ENCODE peak calls at places on chromosomes 3 and 15, in eight cellular contexts. One of them, this sample, is unnamed.

GRCh38 chr3:48400824-48401433 is 28.9 kb downstream of the FBXW12 start:
- DNase-seq in AG08396: peak
- DNase-seq in A172: peak
- DNase-seq in activated T-helper 9 cell treated with anti-CD3 and anti-CD28 coated beads, Interleukin-2, amount 50 U/mL, for 16 hours: peak
- DNase-seq in suprapubic skin: peak
- DNase-seq in DMS153: peak
- DNase-seq in CD4-positive, alpha-beta memory T cell: peak
- DNase-seq in H54: peak
- DNase-seq in this sample: peak

GRCh38 chr15:54519577-54519976 is 541.3 kb downstream of the UNC13C start:
- DNase-seq in AG08396: no peak
- DNase-seq in A172: no peak
- DNase-seq in activated T-helper 9 cell treated with anti-CD3 and anti-CD28 coated beads, Interleukin-2, amount 50 U/mL, for 16 hours: no peak
- DNase-seq in suprapubic skin: no peak
- DNase-seq in DMS153: no peak
- DNase-seq in CD4-positive, alpha-beta memory T cell: no peak
- DNase-seq in H54: no peak
- DNase-seq in this sample: no peak

GRCh38 chr3:29972594-29972993 is 633.8 kb upstream of the TGFBR2 start:
- DNase-seq in AG08396: peak
- DNase-seq in A172: no peak
- DNase-seq in activated T-helper 9 cell treated with anti-CD3 and anti-CD28 coated beads, Interleukin-2, amount 50 U/mL, for 16 hours: no peak
- DNase-seq in suprapubic skin: no peak
- DNase-seq in DMS153: no peak
- DNase-seq in CD4-positive, alpha-beta memory T cell: no peak
- DNase-seq in H54: no peak
- DNase-seq in this sample: no peak

GRCh38 chr3:103385991-103386390 is 951.2 kb downstream of the ZPLD1 start:
- DNase-seq in AG08396: no peak
- DNase-seq in A172: no peak
- DNase-seq in activated T-helper 9 cell treated with anti-CD3 and anti-CD28 coated beads, Interleukin-2, amount 50 U/mL, for 16 hours: no peak
- DNase-seq in suprapubic skin: no peak
- DNase-seq in DMS153: no peak
- DNase-seq in CD4-positive, alpha-beta memory T cell: no peak
- DNase-seq in H54: no peak
- DNase-seq in this sample: no peak

GRCh38 chr15:67918205-67918861 is 78.5 kb upstream of the RNU6-1 start:
- DNase-seq in AG08396: no peak
- DNase-seq in A172: no peak
- DNase-seq in activated T-helper 9 cell treated with anti-CD3 and anti-CD28 coated beads, Interleukin-2, amount 50 U/mL, for 16 hours: no peak
- DNase-seq in suprapubic skin: no peak
- DNase-seq in DMS153: no peak
- DNase-seq in CD4-positive, alpha-beta memory T cell: no peak
- DNase-seq in H54: no peak
- DNase-seq in this sample: no peak

GRCh38 chr15:75368689-75369239 is 357 bp upstream of the MAN2C1 start:
- DNase-seq in AG08396: peak
- DNase-seq in A172: no peak
- DNase-seq in activated T-helper 9 cell treated with anti-CD3 and anti-CD28 coated beads, Interleukin-2, amount 50 U/mL, for 16 hours: no peak
- DNase-seq in suprapubic skin: no peak
- DNase-seq in DMS153: no peak
- DNase-seq in CD4-positive, alpha-beta memory T cell: no peak
- DNase-seq in H54: no peak
- DNase-seq in this sample: no peak

GRCh38 chr3:30443756-30444673 is 162.4 kb upstream of the TGFBR2 start:
- DNase-seq in AG08396: no peak
- DNase-seq in A172: peak
- DNase-seq in activated T-helper 9 cell treated with anti-CD3 and anti-CD28 coated beads, Interleukin-2, amount 50 U/mL, for 16 hours: no peak
- DNase-seq in suprapubic skin: no peak
- DNase-seq in DMS153: no peak
- DNase-seq in CD4-positive, alpha-beta memory T cell: no peak
- DNase-seq in H54: no peak
- DNase-seq in this sample: no peak

GRCh38 chr3:124221286-124221821 is 229.4 kb upstream of the ROPN1 start:
- DNase-seq in AG08396: no peak
- DNase-seq in A172: peak
- DNase-seq in activated T-helper 9 cell treated with anti-CD3 and anti-CD28 coated beads, Interleukin-2, amount 50 U/mL, for 16 hours: no peak
- DNase-seq in suprapubic skin: no peak
- DNase-seq in DMS153: peak
- DNase-seq in CD4-positive, alpha-beta memory T cell: no peak
- DNase-seq in H54: peak
- DNase-seq in this sample: no peak

GRCh38 chr3:44206862-44207652 is 34.6 kb upstream of the TOPAZ1 start:
- DNase-seq in AG08396: no peak
- DNase-seq in A172: no peak
- DNase-seq in activated T-helper 9 cell treated with anti-CD3 and anti-CD28 coated beads, Interleukin-2, amount 50 U/mL, for 16 hours: no peak
- DNase-seq in suprapubic skin: no peak
- DNase-seq in DMS153: no peak
- DNase-seq in CD4-positive, alpha-beta memory T cell: no peak
- DNase-seq in H54: no peak
- DNase-seq in this sample: no peak

GRCh38 chr3:37945803-37946530 is 44.6 kb upstream of the VILL start:
- DNase-seq in AG08396: no peak
- DNase-seq in A172: peak
- DNase-seq in activated T-helper 9 cell treated with anti-CD3 and anti-CD28 coated beads, Interleukin-2, amount 50 U/mL, for 16 hours: no peak
- DNase-seq in suprapubic skin: no peak
- DNase-seq in DMS153: no peak
- DNase-seq in CD4-positive, alpha-beta memory T cell: no peak
- DNase-seq in H54: peak
- DNase-seq in this sample: no peak

GRCh38 chr3:190038050-190038631 is 82.6 kb downstream of the P3H2 start:
- DNase-seq in AG08396: peak
- DNase-seq in A172: peak
- DNase-seq in activated T-helper 9 cell treated with anti-CD3 and anti-CD28 coated beads, Interleukin-2, amount 50 U/mL, for 16 hours: no peak
- DNase-seq in suprapubic skin: peak
- DNase-seq in DMS153: peak
- DNase-seq in CD4-positive, alpha-beta memory T cell: no peak
- DNase-seq in H54: peak
- DNase-seq in this sample: no peak

GRCh38 chr3:172711457-172711800 is 562 bp upstream of the NCEH1 start:
- DNase-seq in AG08396: peak
- DNase-seq in A172: no peak
- DNase-seq in activated T-helper 9 cell treated with anti-CD3 and anti-CD28 coated beads, Interleukin-2, amount 50 U/mL, for 16 hours: no peak
- DNase-seq in suprapubic skin: no peak
- DNase-seq in DMS153: no peak
- DNase-seq in CD4-positive, alpha-beta memory T cell: no peak
- DNase-seq in H54: peak
- DNase-seq in this sample: no peak

GRCh38 chr3:184603156-184604030 is 41.8 kb downstream of the EPHB3 start:
- DNase-seq in AG08396: peak
- DNase-seq in A172: no peak
- DNase-seq in activated T-helper 9 cell treated with anti-CD3 and anti-CD28 coated beads, Interleukin-2, amount 50 U/mL, for 16 hours: no peak
- DNase-seq in suprapubic skin: no peak
- DNase-seq in DMS153: no peak
- DNase-seq in CD4-positive, alpha-beta memory T cell: no peak
- DNase-seq in H54: no peak
- DNase-seq in this sample: no peak

GRCh38 chr15:88835119-88835518 is 31.9 kb downstream of the ACAN start:
- DNase-seq in AG08396: no peak
- DNase-seq in A172: no peak
- DNase-seq in activated T-helper 9 cell treated with anti-CD3 and anti-CD28 coated beads, Interleukin-2, amount 50 U/mL, for 16 hours: no peak
- DNase-seq in suprapubic skin: no peak
- DNase-seq in DMS153: no peak
- DNase-seq in CD4-positive, alpha-beta memory T cell: no peak
- DNase-seq in H54: no peak
- DNase-seq in this sample: no peak

GRCh38 chr3:178202199-178202598 is 334.0 kb upstream of the KCNMB2 start:
- DNase-seq in AG08396: no peak
- DNase-seq in A172: no peak
- DNase-seq in activated T-helper 9 cell treated with anti-CD3 and anti-CD28 coated beads, Interleukin-2, amount 50 U/mL, for 16 hours: no peak
- DNase-seq in suprapubic skin: no peak
- DNase-seq in DMS153: no peak
- DNase-seq in CD4-positive, alpha-beta memory T cell: no peak
- DNase-seq in H54: no peak
- DNase-seq in this sample: no peak

GRCh38 chr3:37668831-37669610 is 192.7 kb upstream of the CTDSPL start:
- DNase-seq in AG08396: no peak
- DNase-seq in A172: no peak
- DNase-seq in activated T-helper 9 cell treated with anti-CD3 and anti-CD28 coated beads, Interleukin-2, amount 50 U/mL, for 16 hours: no peak
- DNase-seq in suprapubic skin: no peak
- DNase-seq in DMS153: no peak
- DNase-seq in CD4-positive, alpha-beta memory T cell: no peak
- DNase-seq in H54: no peak
- DNase-seq in this sample: no peak

GRCh38 chr3:125134952-125135351 is 77.6 kb downstream of the SLC12A8 start:
- DNase-seq in AG08396: no peak
- DNase-seq in A172: no peak
- DNase-seq in activated T-helper 9 cell treated with anti-CD3 and anti-CD28 coated beads, Interleukin-2, amount 50 U/mL, for 16 hours: no peak
- DNase-seq in suprapubic skin: no peak
- DNase-seq in DMS153: no peak
- DNase-seq in CD4-positive, alpha-beta memory T cell: no peak
- DNase-seq in H54: no peak
- DNase-seq in this sample: no peak

GRCh38 chr3:152352559-152352958 is 83.8 kb downstream of the MBNL1 start:
- DNase-seq in AG08396: no peak
- DNase-seq in A172: peak
- DNase-seq in activated T-helper 9 cell treated with anti-CD3 and anti-CD28 coated beads, Interleukin-2, amount 50 U/mL, for 16 hours: no peak
- DNase-seq in suprapubic skin: no peak
- DNase-seq in DMS153: no peak
- DNase-seq in CD4-positive, alpha-beta memory T cell: no peak
- DNase-seq in H54: no peak
- DNase-seq in this sample: no peak

GRCh38 chr3:27637346-27638000 is 84.7 kb downstream of the EOMES start:
- DNase-seq in AG08396: no peak
- DNase-seq in A172: no peak
- DNase-seq in activated T-helper 9 cell treated with anti-CD3 and anti-CD28 coated beads, Interleukin-2, amount 50 U/mL, for 16 hours: no peak
- DNase-seq in suprapubic skin: no peak
- DNase-seq in DMS153: no peak
- DNase-seq in CD4-positive, alpha-beta memory T cell: no peak
- DNase-seq in H54: no peak
- DNase-seq in this sample: no peak

GRCh38 chr3:86257955-86258641 is 732.9 kb downstream of the VGLL3 start:
- DNase-seq in AG08396: no peak
- DNase-seq in A172: no peak
- DNase-seq in activated T-helper 9 cell treated with anti-CD3 and anti-CD28 coated beads, Interleukin-2, amount 50 U/mL, for 16 hours: no peak
- DNase-seq in suprapubic skin: no peak
- DNase-seq in DMS153: no peak
- DNase-seq in CD4-positive, alpha-beta memory T cell: no peak
- DNase-seq in H54: no peak
- DNase-seq in this sample: no peak

GRCh38 chr15:74172751-74173544 is 562 bp upstream of the ISLR start:
- DNase-seq in AG08396: peak
- DNase-seq in A172: no peak
- DNase-seq in activated T-helper 9 cell treated with anti-CD3 and anti-CD28 coated beads, Interleukin-2, amount 50 U/mL, for 16 hours: no peak
- DNase-seq in suprapubic skin: peak
- DNase-seq in DMS153: no peak
- DNase-seq in CD4-positive, alpha-beta memory T cell: no peak
- DNase-seq in H54: no peak
- DNase-seq in this sample: no peak

GRCh38 chr3:100006570-100007271 is 107.6 kb downstream of the FILIP1L start:
- DNase-seq in AG08396: peak
- DNase-seq in A172: peak
- DNase-seq in activated T-helper 9 cell treated with anti-CD3 and anti-CD28 coated beads, Interleukin-2, amount 50 U/mL, for 16 hours: no peak
- DNase-seq in suprapubic skin: no peak
- DNase-seq in DMS153: no peak
- DNase-seq in CD4-positive, alpha-beta memory T cell: no peak
- DNase-seq in H54: no peak
- DNase-seq in this sample: no peak

GRCh38 chr3:170602556-170602955 is 16.7 kb upstream of the SLC7A14 start:
- DNase-seq in AG08396: no peak
- DNase-seq in A172: no peak
- DNase-seq in activated T-helper 9 cell treated with anti-CD3 and anti-CD28 coated beads, Interleukin-2, amount 50 U/mL, for 16 hours: no peak
- DNase-seq in suprapubic skin: no peak
- DNase-seq in DMS153: no peak
- DNase-seq in CD4-positive, alpha-beta memory T cell: no peak
- DNase-seq in H54: no peak
- DNase-seq in this sample: no peak

GRCh38 chr3:23100106-23100505 is 103.0 kb upstream of the UBE2E2 start:
- DNase-seq in AG08396: no peak
- DNase-seq in A172: no peak
- DNase-seq in activated T-helper 9 cell treated with anti-CD3 and anti-CD28 coated beads, Interleukin-2, amount 50 U/mL, for 16 hours: no peak
- DNase-seq in suprapubic skin: no peak
- DNase-seq in DMS153: no peak
- DNase-seq in CD4-positive, alpha-beta memory T cell: no peak
- DNase-seq in H54: no peak
- DNase-seq in this sample: no peak

GRCh38 chr3:61009025-61009424 is 242.2 kb downstream of the FHIT start:
- DNase-seq in AG08396: no peak
- DNase-seq in A172: no peak
- DNase-seq in activated T-helper 9 cell treated with anti-CD3 and anti-CD28 coated beads, Interleukin-2, amount 50 U/mL, for 16 hours: no peak
- DNase-seq in suprapubic skin: no peak
- DNase-seq in DMS153: no peak
- DNase-seq in CD4-positive, alpha-beta memory T cell: no peak
- DNase-seq in H54: no peak
- DNase-seq in this sample: no peak

GRCh38 chr3:10680796-10681195 is 135.2 kb upstream of the SLC6A11 start:
- DNase-seq in AG08396: no peak
- DNase-seq in A172: no peak
- DNase-seq in activated T-helper 9 cell treated with anti-CD3 and anti-CD28 coated beads, Interleukin-2, amount 50 U/mL, for 16 hours: no peak
- DNase-seq in suprapubic skin: no peak
- DNase-seq in DMS153: no peak
- DNase-seq in CD4-positive, alpha-beta memory T cell: no peak
- DNase-seq in H54: no peak
- DNase-seq in this sample: no peak

GRCh38 chr3:25820372-25820771 is 30.5 kb downstream of the OXSM start:
- DNase-seq in AG08396: peak
- DNase-seq in A172: peak
- DNase-seq in activated T-helper 9 cell treated with anti-CD3 and anti-CD28 coated beads, Interleukin-2, amount 50 U/mL, for 16 hours: no peak
- DNase-seq in suprapubic skin: no peak
- DNase-seq in DMS153: no peak
- DNase-seq in CD4-positive, alpha-beta memory T cell: no peak
- DNase-seq in H54: peak
- DNase-seq in this sample: no peak

GRCh38 chr3:3177861-3178497 is 1.5 kb downstream of the CRBN start:
- DNase-seq in AG08396: peak
- DNase-seq in A172: no peak
- DNase-seq in activated T-helper 9 cell treated with anti-CD3 and anti-CD28 coated beads, Interleukin-2, amount 50 U/mL, for 16 hours: no peak
- DNase-seq in suprapubic skin: no peak
- DNase-seq in DMS153: no peak
- DNase-seq in CD4-positive, alpha-beta memory T cell: no peak
- DNase-seq in H54: no peak
- DNase-seq in this sample: no peak

GRCh38 chr3:14876942-14877341 is 58.2 kb downstream of the FGD5 start:
- DNase-seq in AG08396: peak
- DNase-seq in A172: peak
- DNase-seq in activated T-helper 9 cell treated with anti-CD3 and anti-CD28 coated beads, Interleukin-2, amount 50 U/mL, for 16 hours: no peak
- DNase-seq in suprapubic skin: peak
- DNase-seq in DMS153: peak
- DNase-seq in CD4-positive, alpha-beta memory T cell: no peak
- DNase-seq in H54: no peak
- DNase-seq in this sample: no peak

GRCh38 chr3:110859993-110860392 is 211.6 kb upstream of the NECTIN3 start:
- DNase-seq in AG08396: no peak
- DNase-seq in A172: no peak
- DNase-seq in activated T-helper 9 cell treated with anti-CD3 and anti-CD28 coated beads, Interleukin-2, amount 50 U/mL, for 16 hours: no peak
- DNase-seq in suprapubic skin: no peak
- DNase-seq in DMS153: no peak
- DNase-seq in CD4-positive, alpha-beta memory T cell: no peak
- DNase-seq in H54: no peak
- DNase-seq in this sample: no peak

GRCh38 chr3:184229424-184230080 is at the start of gene VWA5B2:
- DNase-seq in AG08396: peak
- DNase-seq in A172: peak
- DNase-seq in activated T-helper 9 cell treated with anti-CD3 and anti-CD28 coated beads, Interleukin-2, amount 50 U/mL, for 16 hours: peak
- DNase-seq in suprapubic skin: no peak
- DNase-seq in DMS153: peak
- DNase-seq in CD4-positive, alpha-beta memory T cell: peak
- DNase-seq in H54: peak
- DNase-seq in this sample: peak

GRCh38 chr3:171458056-171458856 is 1.9 kb downstream of the TNIK start:
- DNase-seq in AG08396: no peak
- DNase-seq in A172: no peak
- DNase-seq in activated T-helper 9 cell treated with anti-CD3 and anti-CD28 coated beads, Interleukin-2, amount 50 U/mL, for 16 hours: peak
- DNase-seq in suprapubic skin: no peak
- DNase-seq in DMS153: no peak
- DNase-seq in CD4-positive, alpha-beta memory T cell: peak
- DNase-seq in H54: no peak
- DNase-seq in this sample: peak